ENCODE peak calls at places on chromosomes 2 and 18, in eight cellular contexts. One of them, this sample, is unnamed.

GRCh38 chr18:29225351-29225750 is 1048.4 kb upstream of the CDH2 start:
- DNase-seq in pancreas: no peak
- DNase-seq in sigmoid colon: no peak
- DNase-seq in Caco-2: no peak
- DNase-seq in GM10248: no peak
- DNase-seq in AG04449: no peak
- DNase-seq in cardiac fibroblast: peak
- DNase-seq in CD4-positive, alpha-beta T cell: no peak
- DNase-seq in this sample: no peak

GRCh38 chr2:227447606-227448005 is 24.4 kb upstream of the AGFG1 start:
- DNase-seq in pancreas: no peak
- DNase-seq in sigmoid colon: no peak
- DNase-seq in Caco-2: no peak
- DNase-seq in GM10248: no peak
- DNase-seq in AG04449: peak
- DNase-seq in cardiac fibroblast: no peak
- DNase-seq in CD4-positive, alpha-beta T cell: no peak
- DNase-seq in this sample: no peak

GRCh38 chr2:56334622-56335021 is 150.8 kb downstream of the CCDC85A start:
- DNase-seq in pancreas: no peak
- DNase-seq in sigmoid colon: no peak
- DNase-seq in Caco-2: no peak
- DNase-seq in GM10248: no peak
- DNase-seq in AG04449: peak
- DNase-seq in cardiac fibroblast: no peak
- DNase-seq in CD4-positive, alpha-beta T cell: no peak
- DNase-seq in this sample: peak

GRCh38 chr18:62999392-62999791 is 284.1 kb downstream of the PHLPP1 start:
- DNase-seq in pancreas: no peak
- DNase-seq in sigmoid colon: peak
- DNase-seq in Caco-2: no peak
- DNase-seq in GM10248: no peak
- DNase-seq in AG04449: no peak
- DNase-seq in cardiac fibroblast: peak
- DNase-seq in CD4-positive, alpha-beta T cell: no peak
- DNase-seq in this sample: no peak

GRCh38 chr2:10052216-10052615 is 8.9 kb downstream of the KLF11 start:
- DNase-seq in pancreas: no peak
- DNase-seq in sigmoid colon: no peak
- DNase-seq in Caco-2: no peak
- DNase-seq in GM10248: no peak
- DNase-seq in AG04449: no peak
- DNase-seq in cardiac fibroblast: no peak
- DNase-seq in CD4-positive, alpha-beta T cell: no peak
- DNase-seq in this sample: no peak

GRCh38 chr2:217157581-217157980 is 297.7 kb upstream of the TNP1 start:
- DNase-seq in pancreas: no peak
- DNase-seq in sigmoid colon: no peak
- DNase-seq in Caco-2: no peak
- DNase-seq in GM10248: no peak
- DNase-seq in AG04449: no peak
- DNase-seq in cardiac fibroblast: no peak
- DNase-seq in CD4-positive, alpha-beta T cell: no peak
- DNase-seq in this sample: no peak

GRCh38 chr2:144389151-144389929 is 130.6 kb downstream of the ZEB2 start:
- DNase-seq in pancreas: peak
- DNase-seq in sigmoid colon: no peak
- DNase-seq in Caco-2: peak
- DNase-seq in GM10248: no peak
- DNase-seq in AG04449: no peak
- DNase-seq in cardiac fibroblast: no peak
- DNase-seq in CD4-positive, alpha-beta T cell: no peak
- DNase-seq in this sample: no peak

GRCh38 chr2:74505448-74506246 is 1.8 kb downstream of the PCGF1 start:
- DNase-seq in pancreas: no peak
- DNase-seq in sigmoid colon: no peak
- DNase-seq in Caco-2: no peak
- DNase-seq in GM10248: no peak
- DNase-seq in AG04449: no peak
- DNase-seq in cardiac fibroblast: no peak
- DNase-seq in CD4-positive, alpha-beta T cell: no peak
- DNase-seq in this sample: no peak

GRCh38 chr18:61949946-61950345 is 57.1 kb upstream of the RNF152 start:
- DNase-seq in pancreas: no peak
- DNase-seq in sigmoid colon: no peak
- DNase-seq in Caco-2: no peak
- DNase-seq in GM10248: no peak
- DNase-seq in AG04449: peak
- DNase-seq in cardiac fibroblast: peak
- DNase-seq in CD4-positive, alpha-beta T cell: no peak
- DNase-seq in this sample: no peak

GRCh38 chr2:101961287-101962242 is 30.2 kb upstream of the IL1R2 start:
- DNase-seq in pancreas: no peak
- DNase-seq in sigmoid colon: peak
- DNase-seq in Caco-2: peak
- DNase-seq in GM10248: no peak
- DNase-seq in AG04449: peak
- DNase-seq in cardiac fibroblast: peak
- DNase-seq in CD4-positive, alpha-beta T cell: no peak
- DNase-seq in this sample: no peak

GRCh38 chr2:231711677-231712461 is 3.5 kb downstream of the PTMA start:
- DNase-seq in pancreas: no peak
- DNase-seq in sigmoid colon: no peak
- DNase-seq in Caco-2: no peak
- DNase-seq in GM10248: no peak
- DNase-seq in AG04449: no peak
- DNase-seq in cardiac fibroblast: no peak
- DNase-seq in CD4-positive, alpha-beta T cell: no peak
- DNase-seq in this sample: no peak

GRCh38 chr18:69998523-69998987 is 50.9 kb upstream of the CD226 start:
- DNase-seq in pancreas: no peak
- DNase-seq in sigmoid colon: no peak
- DNase-seq in Caco-2: no peak
- DNase-seq in GM10248: no peak
- DNase-seq in AG04449: no peak
- DNase-seq in cardiac fibroblast: no peak
- DNase-seq in CD4-positive, alpha-beta T cell: no peak
- DNase-seq in this sample: no peak

GRCh38 chr2:217868911-217869334 is 133.9 kb downstream of the TNS1 start:
- DNase-seq in pancreas: no peak
- DNase-seq in sigmoid colon: peak
- DNase-seq in Caco-2: no peak
- DNase-seq in GM10248: no peak
- DNase-seq in AG04449: no peak
- DNase-seq in cardiac fibroblast: peak
- DNase-seq in CD4-positive, alpha-beta T cell: no peak
- DNase-seq in this sample: no peak

GRCh38 chr2:217797170-217797569 is 205.6 kb downstream of the TNS1 start:
- DNase-seq in pancreas: no peak
- DNase-seq in sigmoid colon: peak
- DNase-seq in Caco-2: no peak
- DNase-seq in GM10248: peak
- DNase-seq in AG04449: no peak
- DNase-seq in cardiac fibroblast: no peak
- DNase-seq in CD4-positive, alpha-beta T cell: no peak
- DNase-seq in this sample: peak

GRCh38 chr2:241291152-241291551 is 24.3 kb downstream of the HDLBP start:
- DNase-seq in pancreas: no peak
- DNase-seq in sigmoid colon: no peak
- DNase-seq in Caco-2: no peak
- DNase-seq in GM10248: no peak
- DNase-seq in AG04449: no peak
- DNase-seq in cardiac fibroblast: no peak
- DNase-seq in CD4-positive, alpha-beta T cell: no peak
- DNase-seq in this sample: no peak

GRCh38 chr2:241296767-241297166 is 18.7 kb downstream of the HDLBP start:
- DNase-seq in pancreas: no peak
- DNase-seq in sigmoid colon: no peak
- DNase-seq in Caco-2: no peak
- DNase-seq in GM10248: no peak
- DNase-seq in AG04449: no peak
- DNase-seq in cardiac fibroblast: no peak
- DNase-seq in CD4-positive, alpha-beta T cell: no peak
- DNase-seq in this sample: no peak

GRCh38 chr2:241291977-241292376 is 23.5 kb downstream of the HDLBP start:
- DNase-seq in pancreas: no peak
- DNase-seq in sigmoid colon: no peak
- DNase-seq in Caco-2: no peak
- DNase-seq in GM10248: no peak
- DNase-seq in AG04449: no peak
- DNase-seq in cardiac fibroblast: no peak
- DNase-seq in CD4-positive, alpha-beta T cell: no peak
- DNase-seq in this sample: no peak

GRCh38 chr2:241298554-241299165 is 16.8 kb downstream of the HDLBP start:
- DNase-seq in pancreas: no peak
- DNase-seq in sigmoid colon: no peak
- DNase-seq in Caco-2: no peak
- DNase-seq in GM10248: no peak
- DNase-seq in AG04449: no peak
- DNase-seq in cardiac fibroblast: no peak
- DNase-seq in CD4-positive, alpha-beta T cell: no peak
- DNase-seq in this sample: no peak

GRCh38 chr2:241295326-241296095 is 20.0 kb downstream of the HDLBP start:
- DNase-seq in pancreas: no peak
- DNase-seq in sigmoid colon: no peak
- DNase-seq in Caco-2: no peak
- DNase-seq in GM10248: no peak
- DNase-seq in AG04449: no peak
- DNase-seq in cardiac fibroblast: no peak
- DNase-seq in CD4-positive, alpha-beta T cell: no peak
- DNase-seq in this sample: no peak
- TF ChIP-seq CTCF in pancreas: no peak
- TF ChIP-seq CTCF in sigmoid colon: no peak
- TF ChIP-seq CTCF in Caco-2: no peak
- TF ChIP-seq CTCF in GM10248: no peak
- TF ChIP-seq CTCF in AG04449: no peak
- TF ChIP-seq CTCF in cardiac fibroblast: no peak
- TF ChIP-seq CTCF in CD4-positive, alpha-beta T cell: no peak
- TF ChIP-seq CTCF in this sample: no peak

DNA sequence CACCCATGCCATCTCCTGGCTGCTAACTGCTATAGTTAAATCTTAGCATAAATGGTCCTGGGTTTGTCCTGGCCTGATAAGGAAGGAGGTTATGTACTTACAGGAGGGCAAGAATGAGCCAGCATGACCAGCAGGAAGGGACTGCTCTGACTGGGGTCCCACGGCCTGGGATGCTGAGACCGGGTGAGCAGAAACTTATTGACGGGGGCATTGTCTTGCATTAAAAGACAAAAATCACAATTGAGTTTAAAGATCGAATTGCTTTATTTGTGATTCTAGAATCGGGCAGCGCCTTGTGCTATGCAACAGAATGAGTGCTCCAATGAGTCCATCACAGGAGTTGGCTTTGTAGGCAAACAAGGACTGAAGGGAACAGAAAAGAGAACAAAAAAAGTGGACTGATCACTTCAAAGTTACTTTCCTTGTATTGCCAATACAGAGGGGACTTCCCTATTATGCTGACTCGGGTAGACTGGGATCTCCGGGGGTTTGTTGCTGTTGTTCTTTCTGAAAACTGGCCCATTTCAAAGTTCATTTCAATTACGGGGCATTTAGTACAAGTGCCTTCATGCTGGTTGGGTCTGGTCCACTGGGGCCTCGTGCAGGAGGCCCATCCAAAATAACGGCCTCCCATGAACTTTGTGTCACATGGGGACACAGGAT is 87.1 kb upstream of the SLC66A3 start:
- DNase-seq in pancreas: no peak
- DNase-seq in sigmoid colon: no peak
- DNase-seq in Caco-2: no peak
- DNase-seq in GM10248: no peak
- DNase-seq in AG04449: no peak
- DNase-seq in cardiac fibroblast: no peak
- DNase-seq in CD4-positive, alpha-beta T cell: no peak
- DNase-seq in this sample: no peak
- TF ChIP-seq CTCF in pancreas: no peak
- TF ChIP-seq CTCF in sigmoid colon: no peak
- TF ChIP-seq CTCF in Caco-2: no peak
- TF ChIP-seq CTCF in GM10248: no peak
- TF ChIP-seq CTCF in AG04449: no peak
- TF ChIP-seq CTCF in cardiac fibroblast: no peak
- TF ChIP-seq CTCF in CD4-positive, alpha-beta T cell: no peak
- TF ChIP-seq CTCF in this sample: no peak

GRCh38 chr2:174798801-174799200 is 34.5 kb upstream of the CHRNA1 start:
- DNase-seq in pancreas: no peak
- DNase-seq in sigmoid colon: no peak
- DNase-seq in Caco-2: no peak
- DNase-seq in GM10248: no peak
- DNase-seq in AG04449: no peak
- DNase-seq in cardiac fibroblast: no peak
- DNase-seq in CD4-positive, alpha-beta T cell: no peak
- DNase-seq in this sample: no peak
- TF ChIP-seq CTCF in pancreas: no peak
- TF ChIP-seq CTCF in sigmoid colon: no peak
- TF ChIP-seq CTCF in Caco-2: no peak
- TF ChIP-seq CTCF in GM10248: no peak
- TF ChIP-seq CTCF in AG04449: no peak
- TF ChIP-seq CTCF in cardiac fibroblast: no peak
- TF ChIP-seq CTCF in CD4-positive, alpha-beta T cell: no peak
- TF ChIP-seq CTCF in this sample: no peak

DNA sequence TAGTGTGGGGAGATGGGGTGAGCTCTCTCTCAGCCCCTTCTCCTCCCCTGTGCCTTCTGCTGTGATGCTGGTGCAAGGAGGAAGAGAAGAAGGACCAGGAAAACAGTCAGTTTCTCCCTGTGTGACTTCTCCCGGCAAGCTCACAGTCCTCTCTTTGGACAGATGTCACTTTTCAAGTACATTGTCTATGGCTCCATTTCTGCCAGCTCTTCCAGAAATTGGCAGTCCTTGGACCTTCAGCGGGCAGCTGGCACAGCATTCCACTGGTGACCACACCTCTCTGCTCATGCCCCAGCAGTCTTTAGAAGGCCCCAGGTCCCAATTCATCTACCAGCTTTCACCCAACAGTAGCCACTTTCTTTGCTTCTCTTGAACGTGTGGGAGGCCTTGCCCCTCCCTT is 63.9 kb downstream of the AOX1 start:
- DNase-seq in pancreas: no peak
- DNase-seq in sigmoid colon: no peak
- DNase-seq in Caco-2: no peak
- DNase-seq in GM10248: no peak
- DNase-seq in AG04449: no peak
- DNase-seq in cardiac fibroblast: no peak
- DNase-seq in CD4-positive, alpha-beta T cell: no peak
- DNase-seq in this sample: no peak
- TF ChIP-seq CTCF in pancreas: no peak
- TF ChIP-seq CTCF in sigmoid colon: no peak
- TF ChIP-seq CTCF in Caco-2: no peak
- TF ChIP-seq CTCF in GM10248: no peak
- TF ChIP-seq CTCF in AG04449: no peak
- TF ChIP-seq CTCF in cardiac fibroblast: no peak
- TF ChIP-seq CTCF in CD4-positive, alpha-beta T cell: no peak
- TF ChIP-seq CTCF in this sample: no peak